ENCODE peak calls at places on chromosomes 16 and 17, in eight cellular contexts. One of them, this sample, is unnamed.

GRCh38 chr16:87551487-87551886 is 50.8 kb upstream of the JPH3 start:
- DNase-seq in GM04503: no peak
- DNase-seq in activated CD8-positive, alpha-beta memory T cell treated with anti-CD3 and anti-CD28 coated beads, Interleukin-2, amount 10 ng/mL, durations not matched to agents 7 days and 5 days: no peak
- DNase-seq in HFF-Myc: no peak
- DNase-seq in fibroblast of mammary gland: peak
- DNase-seq in substantia nigra: no peak
- DNase-seq in NB4: no peak
- DNase-seq in lower leg skin: no peak
- DNase-seq in this sample: no peak

GRCh38 chr17:67491678-67492019 is 114.6 kb downstream of the PITPNC1 start:
- DNase-seq in GM04503: no peak
- DNase-seq in activated CD8-positive, alpha-beta memory T cell treated with anti-CD3 and anti-CD28 coated beads, Interleukin-2, amount 10 ng/mL, durations not matched to agents 7 days and 5 days: no peak
- DNase-seq in HFF-Myc: no peak
- DNase-seq in fibroblast of mammary gland: peak
- DNase-seq in substantia nigra: no peak
- DNase-seq in NB4: no peak
- DNase-seq in lower leg skin: no peak
- DNase-seq in this sample: no peak

GRCh38 chr17:41822216-41823140 is 9.7 kb downstream of the FKBP10 start:
- DNase-seq in GM04503: no peak
- DNase-seq in activated CD8-positive, alpha-beta memory T cell treated with anti-CD3 and anti-CD28 coated beads, Interleukin-2, amount 10 ng/mL, durations not matched to agents 7 days and 5 days: no peak
- DNase-seq in HFF-Myc: no peak
- DNase-seq in fibroblast of mammary gland: no peak
- DNase-seq in substantia nigra: no peak
- DNase-seq in NB4: no peak
- DNase-seq in lower leg skin: no peak
- DNase-seq in this sample: no peak

GRCh38 chr16:15832241-15832640 is 24.6 kb downstream of the MYH11 start:
- DNase-seq in GM04503: no peak
- DNase-seq in activated CD8-positive, alpha-beta memory T cell treated with anti-CD3 and anti-CD28 coated beads, Interleukin-2, amount 10 ng/mL, durations not matched to agents 7 days and 5 days: no peak
- DNase-seq in HFF-Myc: no peak
- DNase-seq in fibroblast of mammary gland: no peak
- DNase-seq in substantia nigra: no peak
- DNase-seq in NB4: no peak
- DNase-seq in lower leg skin: no peak
- DNase-seq in this sample: no peak

GRCh38 chr16:72877374-72878028 is 170.4 kb downstream of the ZFHX3 start:
- DNase-seq in GM04503: peak
- DNase-seq in activated CD8-positive, alpha-beta memory T cell treated with anti-CD3 and anti-CD28 coated beads, Interleukin-2, amount 10 ng/mL, durations not matched to agents 7 days and 5 days: no peak
- DNase-seq in HFF-Myc: peak
- DNase-seq in fibroblast of mammary gland: peak
- DNase-seq in substantia nigra: no peak
- DNase-seq in NB4: peak
- DNase-seq in lower leg skin: no peak
- DNase-seq in this sample: peak

GRCh38 chr17:9928601-9929341 is 23.7 kb upstream of the RCVRN start:
- DNase-seq in GM04503: no peak
- DNase-seq in activated CD8-positive, alpha-beta memory T cell treated with anti-CD3 and anti-CD28 coated beads, Interleukin-2, amount 10 ng/mL, durations not matched to agents 7 days and 5 days: no peak
- DNase-seq in HFF-Myc: peak
- DNase-seq in fibroblast of mammary gland: peak
- DNase-seq in substantia nigra: no peak
- DNase-seq in NB4: peak
- DNase-seq in lower leg skin: no peak
- DNase-seq in this sample: peak

GRCh38 chr16:81821422-81822128 is 42.5 kb downstream of the PLCG2 start:
- DNase-seq in GM04503: no peak
- DNase-seq in activated CD8-positive, alpha-beta memory T cell treated with anti-CD3 and anti-CD28 coated beads, Interleukin-2, amount 10 ng/mL, durations not matched to agents 7 days and 5 days: no peak
- DNase-seq in HFF-Myc: no peak
- DNase-seq in fibroblast of mammary gland: no peak
- DNase-seq in substantia nigra: no peak
- DNase-seq in NB4: peak
- DNase-seq in lower leg skin: no peak
- DNase-seq in this sample: no peak

GRCh38 chr16:13402601-13403000 is 501.2 kb downstream of the SHISA9 start:
- DNase-seq in GM04503: no peak
- DNase-seq in activated CD8-positive, alpha-beta memory T cell treated with anti-CD3 and anti-CD28 coated beads, Interleukin-2, amount 10 ng/mL, durations not matched to agents 7 days and 5 days: no peak
- DNase-seq in HFF-Myc: no peak
- DNase-seq in fibroblast of mammary gland: no peak
- DNase-seq in substantia nigra: no peak
- DNase-seq in NB4: no peak
- DNase-seq in lower leg skin: no peak
- DNase-seq in this sample: no peak

GRCh38 chr16:49858200-49859129 is 2.6 kb upstream of the ZNF423 start:
- DNase-seq in GM04503: no peak
- DNase-seq in activated CD8-positive, alpha-beta memory T cell treated with anti-CD3 and anti-CD28 coated beads, Interleukin-2, amount 10 ng/mL, durations not matched to agents 7 days and 5 days: no peak
- DNase-seq in HFF-Myc: no peak
- DNase-seq in fibroblast of mammary gland: peak
- DNase-seq in substantia nigra: peak
- DNase-seq in NB4: peak
- DNase-seq in lower leg skin: no peak
- DNase-seq in this sample: peak

GRCh38 chr16:50246299-50247122 is 19.8 kb upstream of the ADCY7 start:
- DNase-seq in GM04503: no peak
- DNase-seq in activated CD8-positive, alpha-beta memory T cell treated with anti-CD3 and anti-CD28 coated beads, Interleukin-2, amount 10 ng/mL, durations not matched to agents 7 days and 5 days: no peak
- DNase-seq in HFF-Myc: no peak
- DNase-seq in fibroblast of mammary gland: no peak
- DNase-seq in substantia nigra: no peak
- DNase-seq in NB4: peak
- DNase-seq in lower leg skin: no peak
- DNase-seq in this sample: no peak

GRCh38 chr16:31577411-31577810 is 49.7 kb downstream of the AHSP start:
- DNase-seq in GM04503: no peak
- DNase-seq in activated CD8-positive, alpha-beta memory T cell treated with anti-CD3 and anti-CD28 coated beads, Interleukin-2, amount 10 ng/mL, durations not matched to agents 7 days and 5 days: no peak
- DNase-seq in HFF-Myc: no peak
- DNase-seq in fibroblast of mammary gland: no peak
- DNase-seq in substantia nigra: no peak
- DNase-seq in NB4: no peak
- DNase-seq in lower leg skin: no peak
- DNase-seq in this sample: no peak

GRCh38 chr17:50944054-50944901 is 78.1 kb upstream of the TOB1 start:
- DNase-seq in GM04503: no peak
- DNase-seq in activated CD8-positive, alpha-beta memory T cell treated with anti-CD3 and anti-CD28 coated beads, Interleukin-2, amount 10 ng/mL, durations not matched to agents 7 days and 5 days: peak
- DNase-seq in HFF-Myc: no peak
- DNase-seq in fibroblast of mammary gland: peak
- DNase-seq in substantia nigra: peak
- DNase-seq in NB4: peak
- DNase-seq in lower leg skin: no peak
- DNase-seq in this sample: peak

GRCh38 chr16:76931186-76931585 is 259.8 kb upstream of the MON1B start:
- DNase-seq in GM04503: peak
- DNase-seq in activated CD8-positive, alpha-beta memory T cell treated with anti-CD3 and anti-CD28 coated beads, Interleukin-2, amount 10 ng/mL, durations not matched to agents 7 days and 5 days: no peak
- DNase-seq in HFF-Myc: peak
- DNase-seq in fibroblast of mammary gland: peak
- DNase-seq in substantia nigra: no peak
- DNase-seq in NB4: no peak
- DNase-seq in lower leg skin: no peak
- DNase-seq in this sample: no peak

GRCh38 chr17:44900894-44901293 is 1.6 kb upstream of the EFTUD2 start:
- DNase-seq in GM04503: no peak
- DNase-seq in activated CD8-positive, alpha-beta memory T cell treated with anti-CD3 and anti-CD28 coated beads, Interleukin-2, amount 10 ng/mL, durations not matched to agents 7 days and 5 days: no peak
- DNase-seq in HFF-Myc: no peak
- DNase-seq in fibroblast of mammary gland: peak
- DNase-seq in substantia nigra: no peak
- DNase-seq in NB4: no peak
- DNase-seq in lower leg skin: no peak
- DNase-seq in this sample: peak

This sample was measured in lung microvascular endothelial cell.